ENCODE peak calls at places on chromosomes 6 and 20, in six cellular contexts. One of them, this sample, is unnamed.
A peak's percentile ranks its signal among the peaks of the same experiment; 100 is the strongest.

GRCh38 chr6:149586149-149586548 is 20.0 kb downstream of the GINM1 start:
- DNase-seq in cardiac muscle cell: no peak
- DNase-seq in HFFc6: no peak
- DNase-seq in GM10248: no peak
- DNase-seq in breast epithelium: no peak
- DNase-seq in fibroblast of lung: no peak
- DNase-seq in this sample: no peak

GRCh38 chr6:107458687-107459282 is 579 bp downstream of the PDSS2 start:
- DNase-seq in GM10248: peak; percentile 44
- DNase-seq in fibroblast of lung: peak; percentile 13
- DNase-seq in cardiac muscle cell: peak; percentile 39
- DNase-seq in breast epithelium: no peak
- DNase-seq in HFFc6: peak; percentile 21
- DNase-seq in this sample: no peak

GRCh38 chr6:104983776-104984175 is 26.9 kb downstream of the LIN28B start:
- DNase-seq in fibroblast of lung: no peak
- DNase-seq in HFFc6: no peak
- DNase-seq in breast epithelium: no peak
- DNase-seq in GM10248: no peak
- DNase-seq in cardiac muscle cell: no peak
- DNase-seq in this sample: no peak

GRCh38 chr20:36971103-36971502 is 19.6 kb upstream of the SAMHD1 start:
- DNase-seq in GM10248: no peak
- DNase-seq in HFFc6: no peak
- DNase-seq in fibroblast of lung: no peak
- DNase-seq in breast epithelium: no peak
- DNase-seq in cardiac muscle cell: no peak
- DNase-seq in this sample: no peak

GRCh38 chr20:64053841-64054661 is 4.6 kb upstream of the SOX18 start:
- DNase-seq in HFFc6: no peak
- DNase-seq in fibroblast of lung: peak; percentile 32
- DNase-seq in breast epithelium: no peak
- DNase-seq in cardiac muscle cell: peak; percentile 59
- DNase-seq in GM10248: peak; percentile 62
- DNase-seq in this sample: no peak

GRCh38 chr6:11604836-11605506 is 67.4 kb downstream of the TMEM170B start:
- DNase-seq in fibroblast of lung: no peak
- DNase-seq in HFFc6: no peak
- DNase-seq in cardiac muscle cell: no peak
- DNase-seq in breast epithelium: no peak
- DNase-seq in GM10248: no peak
- DNase-seq in this sample: no peak

GRCh38 chr6:94300424-94301144 is 881.2 kb upstream of the EPHA7 start:
- DNase-seq in breast epithelium: no peak
- DNase-seq in GM10248: no peak
- DNase-seq in HFFc6: no peak
- DNase-seq in cardiac muscle cell: peak; percentile 32
- DNase-seq in fibroblast of lung: no peak
- DNase-seq in this sample: no peak

GRCh38 chr6:46005254-46005653 is 10.4 kb downstream of the CLIC5 start:
- DNase-seq in GM10248: no peak
- DNase-seq in cardiac muscle cell: no peak
- DNase-seq in fibroblast of lung: no peak
- DNase-seq in HFFc6: no peak
- DNase-seq in breast epithelium: no peak
- DNase-seq in this sample: no peak

GRCh38 chr20:41411458-41411857 is 44.8 kb upstream of the EMILIN3 start:
- DNase-seq in GM10248: no peak
- DNase-seq in cardiac muscle cell: no peak
- DNase-seq in HFFc6: peak; percentile 70
- DNase-seq in breast epithelium: no peak
- DNase-seq in fibroblast of lung: peak; percentile 67
- DNase-seq in this sample: no peak

GRCh38 chr20:1469925-1470571 is 3.4 kb upstream of the NSFL1C start:
- DNase-seq in fibroblast of lung: peak; percentile 99
- DNase-seq in cardiac muscle cell: peak; percentile 83
- DNase-seq in GM10248: peak; percentile 54
- DNase-seq in breast epithelium: peak; percentile 73
- DNase-seq in HFFc6: peak; percentile 100
- DNase-seq in this sample: peak; percentile 97

GRCh38 chr20:19012671-19013070 is 199.1 kb downstream of the SCP2D1 start:
- DNase-seq in fibroblast of lung: no peak
- DNase-seq in GM10248: no peak
- DNase-seq in cardiac muscle cell: no peak
- DNase-seq in breast epithelium: no peak
- DNase-seq in HFFc6: peak; percentile 5
- DNase-seq in this sample: no peak

GRCh38 chr20:13685623-13686022 is 46.9 kb upstream of the TASP1 start:
- DNase-seq in HFFc6: no peak
- DNase-seq in breast epithelium: no peak
- DNase-seq in GM10248: no peak
- DNase-seq in cardiac muscle cell: no peak
- DNase-seq in fibroblast of lung: no peak
- DNase-seq in this sample: no peak

GRCh38 chr6:27091661-27092315 is 155.7 kb upstream of the PRSS16 start:
- DNase-seq in cardiac muscle cell: peak; percentile 49
- DNase-seq in breast epithelium: no peak
- DNase-seq in fibroblast of lung: peak; percentile 85
- DNase-seq in HFFc6: peak; percentile 98
- DNase-seq in GM10248: peak; percentile 52
- DNase-seq in this sample: peak; percentile 63

GRCh38 chr6:3382399-3383279 is 74.2 kb downstream of the SLC22A23 start:
- DNase-seq in HFFc6: no peak
- DNase-seq in GM10248: no peak
- DNase-seq in fibroblast of lung: no peak
- DNase-seq in breast epithelium: no peak
- DNase-seq in cardiac muscle cell: no peak
- DNase-seq in this sample: no peak

GRCh38 chr6:72464791-72465691 is 156.8 kb upstream of the KCNQ5 start:
- DNase-seq in cardiac muscle cell: no peak
- DNase-seq in HFFc6: peak; percentile 68
- DNase-seq in GM10248: no peak
- DNase-seq in fibroblast of lung: peak; percentile 51
- DNase-seq in breast epithelium: no peak
- DNase-seq in this sample: peak; percentile 88

GRCh38 chr6:81734081-81734480 is 18.4 kb downstream of the TENT5A start:
- DNase-seq in fibroblast of lung: peak; percentile 32
- DNase-seq in breast epithelium: no peak
- DNase-seq in HFFc6: no peak
- DNase-seq in cardiac muscle cell: no peak
- DNase-seq in GM10248: no peak
- DNase-seq in this sample: no peak
- TF ChIP-seq CTCF in fibroblast of lung: no peak
- TF ChIP-seq CTCF in breast epithelium: no peak
- TF ChIP-seq CTCF in HFFc6: peak; percentile 26
- TF ChIP-seq CTCF in cardiac muscle cell: peak; percentile 14
- TF ChIP-seq CTCF in GM10248: no peak
- TF ChIP-seq CTCF in this sample: no peak

GRCh38 chr20:61761453-61762207 is 304.1 kb downstream of the TAF4 start:
- DNase-seq in HFFc6: no peak
- DNase-seq in GM10248: no peak
- DNase-seq in fibroblast of lung: no peak
- DNase-seq in cardiac muscle cell: no peak
- DNase-seq in breast epithelium: peak; percentile 36
- DNase-seq in this sample: no peak

GRCh38 chr20:61762208-61762710 is 303.4 kb downstream of the TAF4 start:
- DNase-seq in GM10248: no peak
- DNase-seq in fibroblast of lung: no peak
- DNase-seq in HFFc6: no peak
- DNase-seq in breast epithelium: no peak
- DNase-seq in cardiac muscle cell: no peak
- DNase-seq in this sample: no peak

GRCh38 chr20:61759286-61760065 is 306.2 kb downstream of the TAF4 start:
- DNase-seq in cardiac muscle cell: no peak
- DNase-seq in fibroblast of lung: no peak
- DNase-seq in GM10248: no peak
- DNase-seq in HFFc6: no peak
- DNase-seq in breast epithelium: peak; percentile 31
- DNase-seq in this sample: no peak

GRCh38 chr20:61758556-61759200 is 307.0 kb downstream of the TAF4 start:
- DNase-seq in HFFc6: no peak
- DNase-seq in GM10248: no peak
- DNase-seq in fibroblast of lung: no peak
- DNase-seq in cardiac muscle cell: no peak
- DNase-seq in breast epithelium: peak; percentile 31
- DNase-seq in this sample: no peak

DNA sequence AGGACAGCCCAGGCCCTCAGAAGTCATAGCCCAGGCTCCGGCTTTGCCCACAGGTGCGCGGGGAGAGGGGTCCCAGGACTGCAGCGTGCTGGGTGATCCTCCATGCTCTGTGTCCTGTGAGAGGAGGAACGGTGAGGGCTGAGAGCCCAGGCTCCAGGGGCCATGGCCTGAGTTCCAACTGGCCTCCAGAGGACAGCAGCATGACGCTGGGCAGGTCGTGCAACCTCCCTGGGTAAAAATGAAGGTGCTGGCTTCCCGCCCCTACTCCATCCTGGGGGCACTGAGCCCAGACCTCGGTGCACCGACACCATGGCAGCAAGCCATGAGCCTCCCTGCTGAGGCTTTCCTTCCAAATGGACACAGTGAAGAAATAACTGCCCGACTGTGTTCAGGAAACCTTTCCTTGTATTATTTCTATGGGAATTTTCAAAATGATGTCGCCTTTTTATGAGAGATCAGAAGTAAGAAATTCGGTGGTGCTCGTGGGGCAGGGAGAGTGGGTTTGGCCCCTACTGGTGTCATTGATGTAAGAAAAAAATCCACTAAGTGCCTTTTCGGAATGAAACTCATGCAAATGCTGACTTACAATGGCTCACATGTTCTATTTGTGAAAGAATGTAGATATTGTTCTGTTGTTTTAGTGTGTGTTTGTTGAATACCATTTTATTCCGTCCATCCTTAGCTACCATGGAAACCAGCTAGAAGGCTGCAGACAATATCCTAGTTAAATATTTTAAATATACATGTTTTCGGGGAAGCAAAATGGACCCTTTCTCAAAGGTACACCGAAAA is 305.2 kb downstream of the TAF4 start:
- DNase-seq in breast epithelium: peak; percentile 25
- DNase-seq in fibroblast of lung: no peak
- DNase-seq in cardiac muscle cell: no peak
- DNase-seq in GM10248: no peak
- DNase-seq in HFFc6: no peak
- DNase-seq in this sample: no peak
- TF ChIP-seq CTCF in breast epithelium: no peak
- TF ChIP-seq CTCF in fibroblast of lung: no peak
- TF ChIP-seq CTCF in cardiac muscle cell: no peak
- TF ChIP-seq CTCF in GM10248: no peak
- TF ChIP-seq CTCF in HFFc6: no peak
- TF ChIP-seq CTCF in this sample: no peak

GRCh38 chr6:70314240-70314639 is 11.4 kb upstream of the COL9A1 start:
- DNase-seq in GM10248: no peak
- DNase-seq in breast epithelium: no peak
- DNase-seq in cardiac muscle cell: no peak
- DNase-seq in HFFc6: no peak
- DNase-seq in fibroblast of lung: peak; percentile 6
- DNase-seq in this sample: no peak

GRCh38 chr6:70312165-70312564 is 9.3 kb upstream of the COL9A1 start:
- DNase-seq in cardiac muscle cell: no peak
- DNase-seq in breast epithelium: no peak
- DNase-seq in GM10248: no peak
- DNase-seq in HFFc6: peak; percentile 76
- DNase-seq in fibroblast of lung: peak; percentile 51
- DNase-seq in this sample: peak; percentile 97

GRCh38 chr6:70315096-70315751 is 12.3 kb upstream of the COL9A1 start:
- DNase-seq in fibroblast of lung: no peak
- DNase-seq in breast epithelium: no peak
- DNase-seq in HFFc6: no peak
- DNase-seq in cardiac muscle cell: no peak
- DNase-seq in GM10248: peak; percentile 8
- DNase-seq in this sample: no peak

GRCh38 chr6:70307008-70307407 is 4.1 kb upstream of the COL9A1 start:
- DNase-seq in breast epithelium: no peak
- DNase-seq in cardiac muscle cell: no peak
- DNase-seq in fibroblast of lung: no peak
- DNase-seq in HFFc6: no peak
- DNase-seq in GM10248: no peak
- DNase-seq in this sample: no peak

GRCh38 chr6:70310063-70310694 is 7.3 kb upstream of the COL9A1 start:
- DNase-seq in GM10248: no peak
- DNase-seq in cardiac muscle cell: peak; percentile 39
- DNase-seq in breast epithelium: no peak
- DNase-seq in HFFc6: peak; percentile 55
- DNase-seq in fibroblast of lung: peak; percentile 70
- DNase-seq in this sample: peak; percentile 31
- TF ChIP-seq CTCF in GM10248: peak; percentile 64
- TF ChIP-seq CTCF in cardiac muscle cell: peak; percentile 65
- TF ChIP-seq CTCF in breast epithelium: no peak
- TF ChIP-seq CTCF in HFFc6: peak; percentile 82
- TF ChIP-seq CTCF in fibroblast of lung: peak; percentile 40
- TF ChIP-seq CTCF in this sample: peak; percentile 54

GRCh38 chr6:14399635-14400034 is 282.1 kb downstream of the CD83 start:
- DNase-seq in cardiac muscle cell: no peak
- DNase-seq in HFFc6: no peak
- DNase-seq in fibroblast of lung: no peak
- DNase-seq in GM10248: no peak
- DNase-seq in breast epithelium: no peak
- DNase-seq in this sample: no peak

GRCh38 chr6:14397518-14397901 is 279.9 kb downstream of the CD83 start:
- DNase-seq in GM10248: no peak
- DNase-seq in HFFc6: no peak
- DNase-seq in cardiac muscle cell: no peak
- DNase-seq in breast epithelium: no peak
- DNase-seq in fibroblast of lung: no peak
- DNase-seq in this sample: no peak

GRCh38 chr6:14398953-14399352 is 281.4 kb downstream of the CD83 start:
- DNase-seq in GM10248: no peak
- DNase-seq in breast epithelium: no peak
- DNase-seq in HFFc6: no peak
- DNase-seq in fibroblast of lung: no peak
- DNase-seq in cardiac muscle cell: no peak
- DNase-seq in this sample: no peak

GRCh38 chr6:14396392-14396791 is 278.8 kb downstream of the CD83 start:
- DNase-seq in GM10248: no peak
- DNase-seq in cardiac muscle cell: no peak
- DNase-seq in HFFc6: no peak
- DNase-seq in fibroblast of lung: no peak
- DNase-seq in breast epithelium: no peak
- DNase-seq in this sample: no peak

DNA sequence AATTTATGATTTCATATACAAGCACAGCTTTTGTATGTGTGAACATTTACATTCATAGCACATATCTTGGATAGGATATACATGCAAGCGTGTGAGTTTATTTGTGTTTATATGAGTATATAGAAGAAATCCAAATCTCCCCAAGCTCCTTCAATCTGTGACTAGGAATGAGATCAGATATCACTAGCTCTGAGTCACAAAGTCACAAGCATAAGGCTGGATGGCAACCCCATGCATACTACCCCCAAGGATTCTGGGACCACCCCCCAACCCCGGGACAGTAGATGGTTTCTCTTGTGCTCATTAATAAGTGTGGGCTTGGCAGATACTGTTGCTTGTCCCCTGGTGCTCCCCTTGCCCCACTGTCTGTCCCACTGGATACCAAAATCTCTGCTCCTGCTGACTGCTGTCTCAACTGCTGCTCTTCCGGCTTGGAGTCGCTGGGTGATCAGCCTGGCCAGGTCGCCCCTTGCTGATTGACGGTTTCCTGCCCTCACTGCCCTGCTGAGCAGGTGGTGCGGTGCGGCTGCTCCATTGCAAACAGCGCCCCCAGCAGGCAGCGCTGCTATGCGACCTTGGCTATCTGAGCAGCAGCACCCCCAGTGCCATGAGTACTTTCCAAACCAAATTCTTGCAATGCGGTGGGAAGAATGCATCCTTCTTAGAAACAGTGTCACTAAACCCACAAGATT is 279.4 kb downstream of the CD83 start:
- DNase-seq in breast epithelium: no peak
- DNase-seq in HFFc6: no peak
- DNase-seq in cardiac muscle cell: peak; percentile 47
- DNase-seq in GM10248: peak; percentile 37
- DNase-seq in fibroblast of lung: peak; percentile 54
- DNase-seq in this sample: no peak
- TF ChIP-seq CTCF in breast epithelium: no peak
- TF ChIP-seq CTCF in HFFc6: peak; percentile 45
- TF ChIP-seq CTCF in cardiac muscle cell: peak; percentile 43
- TF ChIP-seq CTCF in GM10248: peak; percentile 62
- TF ChIP-seq CTCF in fibroblast of lung: peak; percentile 25
- TF ChIP-seq CTCF in this sample: peak; percentile 23

This sample was measured in astrocyte of the cerebellum.